ENCODE peak calls at places on chromosomes 16 and 17, in four cellular contexts. Q is upper lobe of right lung, I is A549, A is prostate gland. B is an unnamed sample. For H3K4me1, the result is how much of the 10 kb centered on the place peaks cover.

GRCh38 chr16:84115919-84116719 is 623 bp downstream of the MBTPS1 start:
- DNase-seq in I (peak), Q (no peak), A (peak), B (no peak)

GRCh38 chr17:41026668-41027471 is at the start of gene KRTAP1-5:
- DNase-seq in A (no peak), Q (no peak), I (no peak), B (no peak)

GRCh38 chr16:9813665-9814064 is 368.6 kb downstream of the GRIN2A start:
- DNase-seq in Q (no peak), I (no peak), A (no peak), B (no peak)

GRCh38 chr16:54651851-54652770 is 278.6 kb upstream of the IRX5 start:
- DNase-seq in I (no peak), Q (no peak), A (no peak), B (no peak)

GRCh38 chr16:78235168-78235800 is 135.8 kb downstream of the WWOX start:
- DNase-seq in I (peak), Q (peak), A (peak), B (no peak)

GRCh38 chr17:51006601-51007000 is 114.1 kb downstream of the SPAG9 start:
- DNase-seq in I (no peak), A (no peak), Q (no peak), B (no peak)

GRCh38 chr16:87959391-87959968 is 8.2 kb downstream of the BANP start:
- DNase-seq in I (no peak), A (no peak), Q (peak), B (no peak)

GRCh38 chr16:75580-76501 is 2.2 kb upstream of the MPG start:
- DNase-seq in A (no peak), I (no peak), Q (peak), B (no peak)

GRCh38 chr16:52574105-52574437 is 27.1 kb upstream of the TOX3 start:
- DNase-seq in I (no peak), Q (no peak), A (no peak), B (no peak)

GRCh38 chr17:15475620-15476354 is 8.4 kb upstream of the CDRT4 start:
- DNase-seq in A (no peak), I (no peak), Q (no peak), B (no peak)

GRCh38 chr16:89845417-89845816 is 17.1 kb downstream of the SPIRE2 start:
- DNase-seq in A (no peak), Q (no peak), I (no peak), B (no peak)

GRCh38 chr17:38881600-38882191 is 11.8 kb downstream of the LASP1 start:
- DNase-seq in I (peak), Q (no peak), A (no peak), B (no peak)

GRCh38 chr16:68408428-68408827 is 39.9 kb downstream of the SMPD3 start:
- DNase-seq in I (no peak), A (no peak), Q (no peak), B (no peak)

GRCh38 chr17:41777157-41777578 is 9.3 kb downstream of the JUP start:
- DNase-seq in A (no peak), Q (no peak), I (peak), B (no peak)

GRCh38 chr17:68777243-68777855 is 176.2 kb upstream of the FAM20A start:
- DNase-seq in A (peak), Q (no peak), I (peak), B (no peak)

GRCh38 chr17:76820523-76820922 is 47.7 kb upstream of the MGAT5B start:
- DNase-seq in A (no peak), I (no peak), Q (no peak), B (no peak)

GRCh38 chr16:25143898-25144297 is 32.4 kb downstream of the LCMT1 start:
- DNase-seq in A (peak), I (peak), Q (no peak), B (no peak)

GRCh38 chr16:23842137-23842600 is 6.4 kb downstream of the PRKCB start:
- DNase-seq in Q (no peak), A (no peak), I (no peak), B (no peak)

GRCh38 chr16:57266531-57267268 is 17.8 kb downstream of the PLLP start:
- DNase-seq in I (no peak), A (peak), Q (no peak), B (no peak)

GRCh38 chr16:1688807-1689560 is 10.9 kb downstream of the JPT2 start:
- DNase-seq in I (peak), Q (peak), A (peak), B (no peak)

GRCh38 chr17:68624381-68624780 is 23.2 kb upstream of the FAM20A start:
- DNase-seq in A (no peak), I (no peak), Q (no peak), B (no peak)

GRCh38 chr17:68792042-68792685 is 163.0 kb downstream of the ABCA8 start:
- DNase-seq in Q (no peak), A (no peak), I (no peak), B (no peak)

GRCh38 chr17:78252111-78252634 is 20.7 kb downstream of the TMEM235 start:
- DNase-seq in A (no peak), Q (peak), I (no peak), B (no peak)

GRCh38 chr17:1865252-1866037 is 35.6 kb downstream of the RPA1 start:
- DNase-seq in I (peak), A (peak), Q (no peak), B (no peak)

GRCh38 chr17:69734656-69735055 is 320.2 kb downstream of the MAP2K6 start:
- DNase-seq in I (no peak), Q (no peak), A (no peak), B (no peak)

GRCh38 chr17:34654276-34654675 is 74.9 kb downstream of the TMEM132E start:
- DNase-seq in A (no peak), Q (no peak), I (no peak), B (no peak)

GRCh38 chr17:28643979-28644781 is 778 bp downstream of the BLTP2 start:
- DNase-seq in I (peak), A (peak), Q (peak), B (no peak)

GRCh38 chr17:70621593-70621992 is 452.3 kb downstream of the KCNJ2 start:
- DNase-seq in Q (no peak), A (no peak), I (no peak), B (no peak)

GRCh38 chr17:74639704-74640142 is 16.2 kb upstream of the CD300E start:
- DNase-seq in I (no peak), A (no peak), Q (peak), B (no peak)

GRCh38 chr16:66495440-66495839 is 54.5 kb downstream of the TK2 start:
- DNase-seq in Q (no peak), A (no peak), I (no peak), B (no peak)

GRCh38 chr16:67459066-67459857 is 21.7 kb downstream of the ATP6V0D1 start:
- DNase-seq in A (peak), I (no peak), Q (peak), B (no peak)

GRCh38 chr16:88651276-88651988 is 579 bp upstream of the CYBA start:
- DNase-seq in I (peak), Q (peak), A (no peak), B (peak)

GRCh38 chr17:44749076-44750020 is 9.4 kb upstream of the ADAM11 start:
- DNase-seq in A (no peak), Q (no peak), I (no peak), B (no peak)

GRCh38 chr17:80452173-80452915 is 24.1 kb downstream of the NPTX1 start:
- DNase-seq in A (no peak), Q (no peak), I (no peak), B (no peak)

DNA sequence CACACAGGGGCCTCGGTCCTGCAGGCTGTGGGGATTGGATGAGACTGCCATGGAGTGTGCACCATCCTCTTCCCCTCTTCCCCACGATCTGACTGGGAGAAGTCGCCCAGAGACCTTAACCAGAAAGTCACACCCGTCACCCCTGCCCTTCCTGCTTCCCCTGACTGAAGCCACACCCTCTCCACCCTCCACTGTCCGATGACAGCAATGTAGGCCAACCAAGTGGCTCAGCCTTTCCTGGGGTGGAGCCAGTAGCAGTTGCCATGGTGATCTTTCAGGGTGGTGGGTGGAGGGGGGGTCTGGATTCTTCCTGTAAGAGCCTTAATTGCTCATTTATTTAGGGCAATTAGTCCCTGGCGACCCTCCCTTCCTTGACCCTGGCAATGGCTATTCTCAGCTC is 37.5 kb upstream of the PHB1 start:
- DNase-seq in A (no peak), I (no peak), Q (no peak), B (no peak)
- TF ChIP-seq CTCF in A (no peak), I (no peak), Q (no peak), B (no peak)

GRCh38 chr16:27239026-27239425 is 29.5 kb downstream of the NSMCE1 start:
- DNase-seq in I (no peak), Q (peak), A (no peak), B (no peak)

GRCh38 chr16:27236635-27237228 is 31.8 kb downstream of the NSMCE1 start:
- DNase-seq in Q (no peak), A (no peak), I (no peak), B (no peak)

GRCh38 chr16:27237229-27238015 is 31.1 kb downstream of the NSMCE1 start:
- DNase-seq in A (no peak), Q (peak), I (no peak), B (no peak)

GRCh38 chr16:27238591-27238990 is 30.0 kb downstream of the NSMCE1 start:
- DNase-seq in Q (peak), A (no peak), I (no peak), B (no peak)

GRCh38 chr16:27238016-27238587 is 30.5 kb downstream of the NSMCE1 start:
- DNase-seq in I (no peak), Q (peak), A (no peak), B (no peak)
- H3K27ac ChIP-seq in I (peak), Q (peak), A (no peak), B (peak)

GRCh38 chr17:17700251-17700969 is 19.2 kb downstream of the RAI1 start:
- DNase-seq in Q (no peak), A (no peak), I (no peak), B (no peak)
- H3K4me1 ChIP-seq in Q (under half), A (half or more), I (half or more), B (half or more)

GRCh38 chr17:9115446-9116265 is 94.3 kb downstream of the NTN1 start:
- DNase-seq in I (peak), A (peak), Q (peak), B (no peak)
- TF ChIP-seq CTCF in I (peak), A (no peak), Q (peak), B (peak)

GRCh38 chr17:17420561-17421269 is 56.1 kb upstream of the MED9 start:
- DNase-seq in I (no peak), A (no peak), Q (peak), B (no peak)
- H3K27ac ChIP-seq in I (no peak), A (no peak), Q (peak), B (no peak)